ENCODE peak calls at places on chromosomes 6 and 20, in four cellular contexts. One of them, this sample, is unnamed.
A peak's percentile ranks its signal among the peaks of the same experiment; 100 is the strongest.

GRCh38 chr6:14638932-14639875 is 521.6 kb downstream of the CD83 start:
- DNase-seq in OCI-LY7: peak; percentile 71
- DNase-seq in HCT116: no peak
- DNase-seq in PC-3: peak; percentile 52
- DNase-seq in this sample: peak; percentile 17

GRCh38 chr6:158536084-158536890 is 23.6 kb upstream of the TMEM181 start:
- DNase-seq in OCI-LY7: peak; percentile 54
- DNase-seq in HCT116: peak; percentile 37
- DNase-seq in PC-3: peak; percentile 72
- DNase-seq in this sample: peak; percentile 88

GRCh38 chr20:3889489-3890409 is 562 bp downstream of the PANK2 start:
- DNase-seq in OCI-LY7: peak; percentile 64
- DNase-seq in HCT116: no peak
- DNase-seq in PC-3: peak; percentile 27
- DNase-seq in this sample: peak; percentile 46

GRCh38 chr6:87396595-87397392 is 11.0 kb upstream of the CFAP206 start:
- DNase-seq in OCI-LY7: peak; percentile 71
- DNase-seq in HCT116: no peak
- DNase-seq in PC-3: no peak
- DNase-seq in this sample: no peak

GRCh38 chr20:56893206-56893605 is 264.1 kb downstream of the TFAP2C start:
- DNase-seq in OCI-LY7: peak; percentile 56
- DNase-seq in HCT116: no peak
- DNase-seq in PC-3: no peak
- DNase-seq in this sample: peak; percentile 23

GRCh38 chr20:17587148-17587547 is 17.3 kb downstream of the DSTN start:
- DNase-seq in OCI-LY7: no peak
- DNase-seq in HCT116: no peak
- DNase-seq in PC-3: no peak
- DNase-seq in this sample: no peak

GRCh38 chr6:24313477-24314141 is 44.2 kb downstream of the DCDC2 start:
- DNase-seq in OCI-LY7: no peak
- DNase-seq in HCT116: no peak
- DNase-seq in PC-3: peak; percentile 89
- DNase-seq in this sample: peak; percentile 36

GRCh38 chr6:35089935-35090505 is 51.1 kb downstream of the TCP11 start:
- DNase-seq in OCI-LY7: no peak
- DNase-seq in HCT116: no peak
- DNase-seq in PC-3: no peak
- DNase-seq in this sample: peak; percentile 32

GRCh38 chr6:123171341-123171740 is 175.3 kb downstream of the CLVS2 start:
- DNase-seq in OCI-LY7: no peak
- DNase-seq in HCT116: no peak
- DNase-seq in PC-3: peak; percentile 7
- DNase-seq in this sample: no peak

GRCh38 chr6:34585512-34586045 is 29.4 kb upstream of the SPDEF start:
- DNase-seq in OCI-LY7: no peak
- DNase-seq in HCT116: no peak
- DNase-seq in PC-3: no peak
- DNase-seq in this sample: no peak

GRCh38 chr6:103729658-103730057 is 1130.1 kb downstream of the HACE1 start:
- DNase-seq in OCI-LY7: no peak
- DNase-seq in HCT116: no peak
- DNase-seq in PC-3: no peak
- DNase-seq in this sample: no peak

GRCh38 chr20:62952373-62953166 is at the start of gene SLC17A9:
- DNase-seq in OCI-LY7: no peak
- DNase-seq in HCT116: peak; percentile 48
- DNase-seq in PC-3: no peak
- DNase-seq in this sample: peak; percentile 91

GRCh38 chr6:2432258-2432657 is 186.9 kb upstream of the GMDS start:
- DNase-seq in OCI-LY7: no peak
- DNase-seq in HCT116: peak; percentile 26
- DNase-seq in PC-3: peak; percentile 93
- DNase-seq in this sample: peak; percentile 50

GRCh38 chr6:48835421-48835958 is 627.6 kb downstream of the MMUT start:
- DNase-seq in OCI-LY7: no peak
- DNase-seq in HCT116: no peak
- DNase-seq in PC-3: peak; percentile 10
- DNase-seq in this sample: no peak

GRCh38 chr6:151092561-151092960 is 147.2 kb upstream of the AKAP12 start:
- DNase-seq in OCI-LY7: no peak
- DNase-seq in HCT116: no peak
- DNase-seq in PC-3: peak; percentile 25
- DNase-seq in this sample: no peak
- TF ChIP-seq EZH2phosphoT487 in OCI-LY7: no peak
- TF ChIP-seq EZH2phosphoT487 in HCT116: no peak
- TF ChIP-seq EZH2phosphoT487 in PC-3: no peak
- TF ChIP-seq EZH2phosphoT487 in this sample: no peak

DNA sequence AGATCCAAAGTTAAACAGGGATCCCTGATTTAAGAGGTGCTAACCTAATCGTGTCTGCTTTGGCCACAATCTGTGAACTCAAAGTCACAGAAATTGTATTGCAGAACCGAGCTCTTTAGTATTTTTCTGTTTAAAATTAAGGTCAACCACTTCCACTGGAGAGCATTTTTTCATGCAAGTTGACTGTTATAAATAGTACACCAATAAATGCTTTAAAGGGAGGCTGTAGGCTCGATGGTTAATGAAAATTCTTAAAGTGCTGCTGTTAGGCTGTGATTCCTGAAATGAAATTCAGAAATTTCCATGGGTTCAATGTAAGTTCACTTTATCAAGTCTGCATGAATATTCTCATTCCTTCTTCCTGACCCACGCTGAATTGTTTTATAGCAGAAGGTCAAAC is 92.6 kb upstream of the HDGFL1 start:
- DNase-seq in OCI-LY7: no peak
- DNase-seq in HCT116: no peak
- DNase-seq in PC-3: no peak
- DNase-seq in this sample: no peak
- H3K9me3 ChIP-seq in OCI-LY7: no peaks in the 10 kb centered on the region
- H3K9me3 ChIP-seq in HCT116: no peaks in the 10 kb centered on the region
- H3K9me3 ChIP-seq in PC-3: no peaks in the 10 kb centered on the region
- H3K9me3 ChIP-seq in this sample: no peaks in the 10 kb centered on the region

GRCh38 chr6:44503471-44503870 is 116.0 kb downstream of the CDC5L start:
- DNase-seq in OCI-LY7: no peak
- DNase-seq in HCT116: no peak
- DNase-seq in PC-3: no peak
- DNase-seq in this sample: no peak
- H3K9me2 ChIP-seq in OCI-LY7: no peaks in the 10 kb centered on the region
- H3K9me2 ChIP-seq in HCT116: no peaks in the 10 kb centered on the region
- H3K9me2 ChIP-seq in PC-3: peaks cover 4% of the 10 kb centered on the region
- H3K9me2 ChIP-seq in this sample: no peaks in the 10 kb centered on the region

GRCh38 chr20:21315138-21315537 is 12.0 kb downstream of the XRN2 start:
- DNase-seq in OCI-LY7: peak; percentile 19
- DNase-seq in HCT116: no peak
- DNase-seq in PC-3: no peak
- DNase-seq in this sample: no peak
- TF ChIP-seq EZH2phosphoT487 in OCI-LY7: no peak
- TF ChIP-seq EZH2phosphoT487 in HCT116: no peak
- TF ChIP-seq EZH2phosphoT487 in PC-3: no peak
- TF ChIP-seq EZH2phosphoT487 in this sample: no peak

DNA sequence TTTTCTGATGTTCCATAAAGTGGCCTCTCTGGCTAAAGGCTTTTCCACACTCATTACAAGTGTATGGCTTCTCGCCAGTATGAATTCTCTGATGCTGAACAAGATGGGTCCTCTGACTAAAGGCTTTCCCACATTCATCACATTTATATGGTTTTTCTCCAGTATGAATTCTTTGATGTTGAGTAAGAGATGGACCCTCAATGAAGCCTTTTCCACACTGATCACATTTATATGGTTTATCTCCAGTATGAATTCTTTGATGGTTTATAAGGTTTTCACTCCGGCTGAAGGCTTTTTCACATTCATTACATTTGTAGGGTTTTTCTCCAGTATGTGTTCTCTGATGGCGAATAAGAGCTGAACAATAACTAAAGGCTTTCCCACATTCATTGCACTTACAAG is 20.4 kb downstream of the ZNF184 start:
- DNase-seq in OCI-LY7: peak; percentile 26
- DNase-seq in HCT116: no peak
- DNase-seq in PC-3: peak; percentile 5
- DNase-seq in this sample: no peak
- H3K9me3 ChIP-seq in OCI-LY7: peaks cover 93% of the 10 kb centered on the region
- H3K9me3 ChIP-seq in HCT116: peaks cover 65% of the 10 kb centered on the region
- H3K9me3 ChIP-seq in PC-3: peaks cover 96% of the 10 kb centered on the region
- H3K9me3 ChIP-seq in this sample: peaks cover 92% of the 10 kb centered on the region

GRCh38 chr6:56668158-56668557 is 25.5 kb upstream of the DST start:
- DNase-seq in OCI-LY7: no peak
- DNase-seq in HCT116: no peak
- DNase-seq in PC-3: no peak
- DNase-seq in this sample: no peak
- H3K9me2 ChIP-seq in OCI-LY7: no peaks in the 10 kb centered on the region
- H3K9me2 ChIP-seq in HCT116: no peaks in the 10 kb centered on the region
- H3K9me2 ChIP-seq in PC-3: no peaks in the 10 kb centered on the region
- H3K9me2 ChIP-seq in this sample: no peaks in the 10 kb centered on the region

GRCh38 chr6:166262738-166263515 is 45.3 kb downstream of the PRR18 start:
- DNase-seq in OCI-LY7: no peak
- DNase-seq in HCT116: no peak
- DNase-seq in PC-3: no peak
- DNase-seq in this sample: no peak

GRCh38 chr6:166258854-166259276 is 49.3 kb downstream of the PRR18 start:
- DNase-seq in OCI-LY7: peak; percentile 30
- DNase-seq in HCT116: no peak
- DNase-seq in PC-3: peak; percentile 40
- DNase-seq in this sample: no peak

GRCh38 chr6:166253277-166254229 is 54.6 kb downstream of the PRR18 start:
- DNase-seq in OCI-LY7: no peak
- DNase-seq in HCT116: no peak
- DNase-seq in PC-3: no peak
- DNase-seq in this sample: peak; percentile 32

GRCh38 chr6:166259296-166259977 is 48.8 kb downstream of the PRR18 start:
- DNase-seq in OCI-LY7: peak; percentile 22
- DNase-seq in HCT116: no peak
- DNase-seq in PC-3: no peak
- DNase-seq in this sample: no peak

GRCh38 chr6:166257911-166258318 is 50.3 kb downstream of the PRR18 start:
- DNase-seq in OCI-LY7: no peak
- DNase-seq in HCT116: no peak
- DNase-seq in PC-3: peak; percentile 46
- DNase-seq in this sample: no peak
- TF ChIP-seq EZH2phosphoT487 in OCI-LY7: no peak
- TF ChIP-seq EZH2phosphoT487 in HCT116: no peak
- TF ChIP-seq EZH2phosphoT487 in PC-3: no peak
- TF ChIP-seq EZH2phosphoT487 in this sample: no peak

DNA sequence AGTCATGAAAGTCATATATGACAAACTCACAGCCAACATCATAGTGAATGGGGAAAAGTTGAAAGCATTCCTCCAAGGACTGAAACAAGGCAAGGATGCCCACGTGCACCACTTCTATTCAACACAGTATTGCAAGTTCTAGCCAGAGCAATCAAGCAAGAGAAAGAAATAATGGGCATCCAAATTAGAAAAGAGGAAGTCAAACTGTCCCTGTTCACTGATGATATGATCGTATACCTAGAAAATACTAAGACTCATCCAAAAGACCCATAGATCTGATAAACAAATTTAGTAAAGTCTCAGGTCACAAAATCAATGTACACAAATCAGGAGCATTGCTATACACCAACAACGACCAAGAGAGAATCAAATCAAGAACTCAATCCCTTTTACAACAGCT is 41.2 kb downstream of the RPP21 start:
- DNase-seq in OCI-LY7: no peak
- DNase-seq in HCT116: no peak
- DNase-seq in PC-3: no peak
- DNase-seq in this sample: no peak
- H3K9me3 ChIP-seq in OCI-LY7: no peaks in the 10 kb centered on the region
- H3K9me3 ChIP-seq in HCT116: no peaks in the 10 kb centered on the region
- H3K9me3 ChIP-seq in PC-3: no peaks in the 10 kb centered on the region
- H3K9me3 ChIP-seq in this sample: no peaks in the 10 kb centered on the region